ENCODE peak calls at places on chromosomes 12 and 14, in eight cellular contexts. P is heart left ventricle, T is left lung, Q is pancreas, X is Calu3, D is uterus, O is chondrocyte, H is WTC11. Y is an unnamed sample.

GRCh38 chr12:44525806-44526654 is 350.1 kb downstream of the NELL2 start:
- DNase-seq in P (no peak), T (no peak), Q (no peak), X (no peak), D (no peak), O (no peak), H (no peak), Y (no peak)

GRCh38 chr14:34804933-34805332 is 70.2 kb downstream of the BAZ1A start:
- DNase-seq in P (no peak), T (no peak), Q (no peak), X (no peak), D (no peak), O (no peak), H (no peak), Y (no peak)

GRCh38 chr12:24839268-24839791 is 109.6 kb downstream of the BCAT1 start:
- DNase-seq in P (no peak), T (no peak), Q (no peak), X (no peak), D (no peak), O (no peak), H (no peak), Y (no peak)

GRCh38 chr14:106491851-106492250 is 965.5 kb downstream of the TMEM121 start:
- DNase-seq in P (no peak), T (no peak), Q (no peak), X (no peak), D (no peak), O (no peak), H (peak), Y (no peak)

GRCh38 chr12:56202366-56202765 is 13.1 kb upstream of the SMARCC2 start:
- DNase-seq in P (no peak), T (no peak), Q (no peak), X (no peak), D (no peak), O (no peak), H (no peak), Y (no peak)

GRCh38 chr12:34295366-34296142 is 273.3 kb downstream of the ALG10 start:
- DNase-seq in P (no peak), T (peak), Q (no peak), X (no peak), D (no peak), O (peak), H (peak), Y (no peak)

GRCh38 chr14:51566831-51567582 is 84.7 kb upstream of the FRMD6 start:
- DNase-seq in P (no peak), T (no peak), Q (no peak), X (no peak), D (no peak), O (no peak), H (no peak), Y (no peak)

GRCh38 chr12:120115692-120116442 is 686 bp downstream of the RAB35 start:
- DNase-seq in P (peak), T (no peak), Q (peak), X (peak), D (no peak), O (no peak), H (peak), Y (peak)

GRCh38 chr12:127145929-127146789 is 1120.8 kb upstream of the TMEM132C start:
- DNase-seq in P (peak), T (peak), Q (peak), X (no peak), D (peak), O (peak), H (no peak), Y (no peak)

GRCh38 chr12:22032732-22033131 is 13.3 kb upstream of the CMAS start:
- DNase-seq in P (no peak), T (no peak), Q (no peak), X (no peak), D (no peak), O (no peak), H (no peak), Y (no peak)

GRCh38 chr14:87430810-87431209 is 562.2 kb downstream of the GALC start:
- DNase-seq in P (no peak), T (no peak), Q (no peak), X (no peak), D (no peak), O (no peak), H (no peak), Y (no peak)

GRCh38 chr14:33039321-33039720 is 100.6 kb downstream of the NPAS3 start:
- DNase-seq in P (no peak), T (no peak), Q (no peak), X (no peak), D (no peak), O (no peak), H (no peak), Y (no peak)

GRCh38 chr12:70091021-70091521 is 152.2 kb upstream of the CNOT2 start:
- DNase-seq in P (no peak), T (no peak), Q (no peak), X (no peak), D (no peak), O (no peak), H (no peak), Y (no peak)

GRCh38 chr12:111405856-111406473 is at the start of gene SH2B3:
- DNase-seq in P (no peak), T (no peak), Q (peak), X (no peak), D (peak), O (no peak), H (no peak), Y (no peak)

GRCh38 chr12:109739747-109740693 is 26.4 kb downstream of the FAM222A start:
- DNase-seq in P (no peak), T (peak), Q (peak), X (no peak), D (peak), O (peak), H (peak), Y (peak)
- TF ChIP-seq CTCF in P (no peak), T (no peak), Q (no peak), X (no peak), D (no peak), O (no peak), H (peak), Y (no peak)

GRCh38 chr14:96117101-96117897 is 78.1 kb downstream of the C14orf132 start:
- DNase-seq in P (no peak), T (no peak), Q (no peak), X (no peak), D (no peak), O (no peak), H (no peak), Y (no peak)
- TF ChIP-seq CTCF in P (no peak), T (no peak), Q (no peak), X (no peak), D (no peak), O (peak), H (no peak), Y (no peak)

GRCh38 chr14:96284008-96284407 is 28.0 kb downstream of the BDKRB1 start:
- DNase-seq in P (no peak), T (no peak), Q (no peak), X (no peak), D (no peak), O (no peak), H (no peak), Y (no peak)
- TF ChIP-seq CTCF in P (no peak), T (no peak), Q (no peak), X (no peak), D (no peak), O (no peak), H (no peak), Y (no peak)

GRCh38 chr12:116736962-116737773 is 701 bp downstream of the SPRING1 start:
- DNase-seq in P (no peak), T (no peak), Q (no peak), X (peak), D (no peak), O (no peak), H (peak), Y (peak)

GRCh38 chr12:116735951-116736599 is 1.8 kb downstream of the SPRING1 start:
- DNase-seq in P (no peak), T (peak), Q (peak), X (peak), D (no peak), O (no peak), H (no peak), Y (no peak)

GRCh38 chr12:116735084-116735483 is 2.8 kb downstream of the SPRING1 start:
- DNase-seq in P (no peak), T (no peak), Q (no peak), X (no peak), D (no peak), O (no peak), H (no peak), Y (no peak)

GRCh38 chr12:116739381-116739887 is 1.3 kb downstream of the RNFT2 start:
- DNase-seq in P (no peak), T (no peak), Q (no peak), X (no peak), D (no peak), O (no peak), H (no peak), Y (no peak)

DNA sequence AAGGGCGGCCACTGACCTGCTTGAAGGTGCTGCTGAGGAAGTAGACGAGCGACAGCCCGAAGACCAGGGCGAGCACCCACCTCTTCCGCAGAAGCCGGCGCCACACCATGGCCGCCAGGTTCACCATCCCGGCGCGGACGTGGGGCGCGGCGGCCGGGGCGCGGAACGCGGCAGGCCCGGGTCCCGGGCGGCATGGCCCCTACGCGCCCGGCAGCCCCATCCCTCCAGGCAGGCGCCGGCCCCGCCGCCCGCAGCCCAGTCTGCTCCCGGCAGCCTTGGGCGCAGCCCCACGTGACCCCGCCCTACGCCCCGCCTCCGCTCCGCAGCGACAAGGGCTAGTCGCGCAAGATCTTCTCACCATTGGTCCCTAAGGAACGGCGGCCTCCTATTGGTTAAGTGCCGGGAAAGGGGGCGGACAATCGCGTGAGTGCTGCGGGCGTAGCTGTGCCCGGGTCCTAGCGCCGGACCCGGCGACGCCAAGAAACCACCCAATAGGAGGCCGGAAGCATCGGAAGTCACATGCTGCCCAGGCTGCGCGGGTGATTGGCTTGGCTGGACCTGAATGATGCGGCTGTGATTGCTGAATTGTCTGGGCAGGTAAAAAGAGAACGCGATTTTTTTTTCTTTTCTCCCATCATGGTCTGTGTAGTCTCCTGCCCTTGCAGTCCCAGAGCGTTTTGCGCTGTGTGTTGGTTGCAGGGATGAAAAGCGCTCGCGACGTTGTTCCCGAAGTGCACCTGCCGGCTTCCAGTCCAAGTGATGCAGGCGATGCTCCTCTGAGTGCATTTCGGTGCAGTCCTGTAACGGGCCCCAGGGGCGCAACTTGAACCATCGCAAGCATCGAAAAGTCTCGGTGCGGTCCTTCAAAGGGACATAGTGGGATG is at the start of the genes RNFT2 and SPRING1:
- DNase-seq in P (peak), T (peak), Q (peak), X (peak), D (peak), O (peak), H (peak), Y (peak)
- TF ChIP-seq CTCF in P (no peak), T (no peak), Q (no peak), X (no peak), D (peak), O (no peak), H (no peak), Y (no peak)

GRCh38 chr14:94015223-94015622 is 10.9 kb upstream of the OTUB2 start:
- DNase-seq in P (no peak), T (no peak), Q (no peak), X (no peak), D (no peak), O (no peak), H (no peak), Y (no peak)
- TF ChIP-seq CTCF in P (no peak), T (no peak), Q (no peak), X (no peak), D (no peak), O (no peak), H (no peak), Y (peak)